ENCODE peak calls at places on chromosomes 4 and X, in five cellular contexts. G is activated CD4-positive, alpha-beta T cell treated with anti-CD3 and anti-CD28 coated beads for 1 hour; S is activated B cell treated with CpG ODN at 0.5 μM for 24 hours; O is AG09319; Y is NK-92 treated with Interleukin-12 subunit alpha and Interleukin-12 subunit beta, amount 100 ng/mL, for 24 hours. R is an unnamed sample.

GRCh38 chr4:107666134-107666533 is 53.9 kb downstream of the PAPSS1 start:
- DNase-seq in Y (no peak), O (peak; percentile 15), G (no peak), S (no peak), R (no peak)

GRCh38 chr4:84985952-84986351 is 19.5 kb upstream of the WDFY3 start:
- DNase-seq in S (no peak), G (no peak), Y (no peak), O (no peak), R (no peak)

GRCh38 chr4:58261526-58261925 is 1151.3 kb upstream of the IGFBP7 start:
- DNase-seq in G (no peak), Y (no peak), O (no peak), S (no peak), R (no peak)

GRCh38 chr4:24137596-24137962 is 247.7 kb upstream of the PPARGC1A start:
- DNase-seq in Y (no peak), G (no peak), O (no peak), S (no peak), R (no peak)

GRCh38 chrX:150258463-150259430 is 104.4 kb upstream of the MAMLD1 start:
- DNase-seq in S (no peak), O (no peak), G (no peak), Y (no peak), R (no peak)

GRCh38 chr4:77052352-77052751 is 23.4 kb downstream of the CCNI start:
- DNase-seq in S (peak; percentile 33), Y (no peak), G (peak; percentile 34), O (no peak), R (peak; percentile 40)

GRCh38 chr4:134708616-134709015 is 507.0 kb upstream of the PABPC4L start:
- DNase-seq in S (no peak), G (no peak), O (no peak), Y (no peak), R (no peak)

GRCh38 chrX:31209005-31209612 is 137.3 kb upstream of the FTHL17 start:
- DNase-seq in Y (no peak), O (no peak), S (no peak), G (no peak), R (no peak)

GRCh38 chr4:144975718-144976117 is 122.3 kb downstream of the ANAPC10 start:
- DNase-seq in O (no peak), Y (no peak), G (no peak), S (no peak), R (no peak)

GRCh38 chr4:115325836-115326235 is 212.4 kb upstream of the NDST4 start:
- DNase-seq in G (no peak), S (no peak), O (no peak), Y (no peak), R (no peak)

GRCh38 chr4:100823066-100823992 is 305.5 kb upstream of the EMCN start:
- DNase-seq in Y (no peak), G (no peak), S (no peak), O (no peak), R (no peak)

GRCh38 chr4:113504422-113504821 is 257.1 kb downstream of the CAMK2D start:
- DNase-seq in Y (no peak), G (no peak), S (no peak), O (no peak), R (no peak)

GRCh38 chr4:79882806-79883205 is 190.2 kb downstream of the ANTXR2 start:
- DNase-seq in S (no peak), Y (no peak), O (no peak), G (no peak), R (no peak)

GRCh38 chr4:77309496-77309895 is 152.5 kb downstream of the CCNG2 start:
- DNase-seq in G (no peak), S (no peak), Y (no peak), O (no peak), R (no peak)

GRCh38 chr4:3786196-3786869 is 20.1 kb downstream of the ADRA2C start:
- DNase-seq in O (no peak), Y (no peak), S (no peak), G (no peak), R (no peak)

GRCh38 chr4:46329118-46329976 is 60.6 kb downstream of the GABRA2 start:
- DNase-seq in Y (no peak), O (no peak), G (no peak), S (no peak), R (peak; percentile 12)

GRCh38 chr4:118888666-118889312 is at the start of gene SYNPO2:
- DNase-seq in Y (no peak), G (peak; percentile 11), S (peak; percentile 22), O (peak; percentile 59), R (peak; percentile 33)

GRCh38 chr4:6256141-6256540 is 13.5 kb upstream of the WFS1 start:
- DNase-seq in G (no peak), S (no peak), O (no peak), Y (no peak), R (no peak)

GRCh38 chrX:154021131-154021611 is 1.5 kb upstream of the IRAK1 start:
- DNase-seq in O (no peak), Y (no peak), S (no peak), G (no peak), R (no peak)

GRCh38 chrX:102042706-102043325 is 82.7 kb upstream of the TCEAL2 start:
- DNase-seq in Y (no peak), G (no peak), O (no peak), S (no peak), R (no peak)

GRCh38 chr4:152709675-152710438 is 30.1 kb upstream of the TMEM154 start:
- DNase-seq in O (no peak), S (no peak), Y (no peak), G (no peak), R (no peak)

GRCh38 chr4:186158021-186158859 is 33.1 kb upstream of the CYP4V2 start:
- DNase-seq in G (no peak), O (no peak), Y (no peak), S (no peak), R (no peak)

GRCh38 chr4:7806080-7806630 is 133.5 kb downstream of the AFAP1 start:
- DNase-seq in Y (no peak), S (no peak), G (no peak), O (no peak), R (peak; percentile 82)

GRCh38 chr4:102535398-102536082 is 34.4 kb downstream of the NFKB1 start:
- DNase-seq in O (no peak), Y (no peak), G (no peak), S (no peak), R (no peak)

GRCh38 chr4:11441182-11441556 is 12.5 kb upstream of the HS3ST1 start:
- DNase-seq in S (no peak), G (no peak), O (no peak), Y (no peak), R (no peak)

GRCh38 chr4:48017108-48017527 is 546 bp downstream of the NIPAL1 start:
- DNase-seq in S (peak; percentile 25), O (no peak), Y (no peak), G (no peak), R (peak; percentile 13)

GRCh38 chr4:20788266-20788665 is 88.0 kb downstream of the PACRGL start:
- DNase-seq in G (no peak), Y (no peak), O (no peak), S (no peak), R (no peak)

GRCh38 chrX:40484408-40485091 is 96.2 kb upstream of the ATP6AP2 start:
- DNase-seq in G (no peak), O (no peak), Y (no peak), S (no peak), R (no peak)

GRCh38 chr4:86498560-86499166 is 95.5 kb upstream of the PTPN13 start:
- DNase-seq in O (peak; percentile 24), Y (no peak), G (no peak), S (no peak), R (peak; percentile 25)

GRCh38 chrX:46551494-46552128 is 6.4 kb upstream of the ZNF674 start:
- DNase-seq in S (no peak), O (no peak), G (no peak), Y (no peak), R (no peak)

GRCh38 chr4:39046243-39046642 is 14.0 kb upstream of the TMEM156 start:
- DNase-seq in O (no peak), G (no peak), S (no peak), Y (no peak), R (no peak)

GRCh38 chr4:94452476-94453300 is 946 bp downstream of the PDLIM5 start:
- DNase-seq in S (no peak), Y (no peak), O (peak; percentile 63), G (no peak), R (peak; percentile 63)

GRCh38 chr4:52577285-52577968 is 81.7 kb downstream of the USP46 start:
- DNase-seq in G (no peak), S (no peak), O (no peak), Y (no peak), R (no peak)

GRCh38 chr4:56650259-56651070 is 30.6 kb downstream of the HOPX start:
- DNase-seq in S (no peak), O (no peak), Y (no peak), G (no peak), R (no peak)

GRCh38 chrX:95919605-95920004 is 765.0 kb upstream of the DIAPH2 start:
- DNase-seq in O (no peak), S (no peak), Y (no peak), G (no peak), R (no peak)

GRCh38 chrX:132489256-132490085 is 633 bp upstream of the MBNL3 start:
- DNase-seq in Y (peak; percentile 55), O (no peak), S (peak; percentile 61), G (no peak), R (no peak)

GRCh38 chr4:85724801-85725548 is 250.0 kb downstream of the ARHGAP24 start:
- DNase-seq in Y (no peak), S (no peak), G (no peak), O (no peak), R (no peak)

GRCh38 chr4:151415978-151416377 is 7.0 kb downstream of the FHIP1A start:
- DNase-seq in G (no peak), Y (no peak), O (peak; percentile 27), S (no peak), R (no peak)